ENCODE peak calls at places on chromosomes 7 and 10, in eight cellular contexts. F is BJ; K is colonic mucosa; V is T follicular helper cell; S is effector CD8-positive, alpha-beta T cell; D is pons; B is GM23338; N is M059J. Q is an unnamed sample.

GRCh38 chr7:79287976-79288375 is 165.5 kb downstream of the MAGI2 start:
- DNase-seq in F (no peak), K (no peak), V (no peak), S (no peak), D (peak; percentile 36), B (no peak), N (peak; percentile 26), Q (no peak)

GRCh38 chr7:24715661-24716479 is 41.4 kb downstream of the GSDME start:
- DNase-seq in F (no peak), K (no peak), V (no peak), S (no peak), D (peak; percentile 46), B (peak; percentile 81), N (peak; percentile 20), Q (peak; percentile 77)

GRCh38 chr7:31122649-31123058 is 70.5 kb downstream of the ADCYAP1R1 start:
- DNase-seq in F (peak; percentile 46), K (peak; percentile 54), V (peak; percentile 9), S (no peak), D (peak; percentile 81), B (peak; percentile 90), N (peak; percentile 76), Q (peak; percentile 84)

GRCh38 chr10:11260136-11260535 is 242.5 kb downstream of the CELF2 start:
- DNase-seq in F (no peak), K (no peak), V (no peak), S (no peak), D (no peak), B (no peak), N (no peak), Q (peak; percentile 74)

GRCh38 chr10:29239569-29240472 is 49.0 kb upstream of the LYZL1 start:
- DNase-seq in F (no peak), K (no peak), V (no peak), S (no peak), D (no peak), B (peak; percentile 83), N (peak; percentile 31), Q (peak; percentile 26)

GRCh38 chr7:140312141-140312846 is 86.0 kb downstream of the SLC37A3 start:
- DNase-seq in F (no peak), K (no peak), V (no peak), S (no peak), D (no peak), B (no peak), N (no peak), Q (no peak)

GRCh38 chr10:97034301-97034700 is 151.5 kb downstream of the SLIT1 start:
- DNase-seq in F (no peak), K (no peak), V (no peak), S (no peak), D (no peak), B (no peak), N (peak; percentile 20), Q (no peak)

GRCh38 chr10:17851611-17852010 is 42.5 kb downstream of the MRC1 start:
- DNase-seq in F (no peak), K (peak; percentile 50), V (no peak), S (no peak), D (peak; percentile 86), B (peak; percentile 12), N (no peak), Q (no peak)

GRCh38 chr10:22427890-22428571 is 82.7 kb downstream of the SPAG6 start:
- DNase-seq in F (peak; percentile 87), K (no peak), V (no peak), S (no peak), D (peak; percentile 11), B (no peak), N (peak; percentile 88), Q (peak; percentile 85)

GRCh38 chr7:41879424-41879823 is 176.5 kb upstream of the INHBA start:
- DNase-seq in F (no peak), K (no peak), V (no peak), S (no peak), D (no peak), B (no peak), N (no peak), Q (no peak)

GRCh38 chr7:117322741-117323584 is at the start of gene WNT2:
- DNase-seq in F (no peak), K (no peak), V (no peak), S (no peak), D (no peak), B (peak; percentile 35), N (no peak), Q (peak; percentile 47)

GRCh38 chr7:110914263-110914662 is 176.7 kb upstream of the LRRN3 start:
- DNase-seq in F (no peak), K (no peak), V (no peak), S (no peak), D (no peak), B (no peak), N (no peak), Q (no peak)

GRCh38 chr7:116633131-116633988 is 38.6 kb upstream of the MET start:
- DNase-seq in F (no peak), K (no peak), V (no peak), S (no peak), D (peak; percentile 12), B (no peak), N (peak; percentile 63), Q (peak; percentile 85)

GRCh38 chr7:17466201-17466600 is 167.7 kb downstream of the AHR start:
- DNase-seq in F (no peak), K (no peak), V (no peak), S (no peak), D (no peak), B (no peak), N (peak; percentile 3), Q (peak; percentile 9)

GRCh38 chr7:22420973-22421635 is 64.2 kb upstream of the RAPGEF5 start:
- DNase-seq in F (no peak), K (no peak), V (no peak), S (no peak), D (no peak), B (no peak), N (no peak), Q (peak; percentile 29)

GRCh38 chr10:62772186-62772950 is 32.2 kb upstream of the ADO start:
- DNase-seq in F (no peak), K (no peak), V (no peak), S (no peak), D (peak; percentile 55), B (no peak), N (no peak), Q (peak; percentile 37)

GRCh38 chr7:69610675-69611037 is 12.4 kb downstream of the AUTS2 start:
- DNase-seq in F (no peak), K (no peak), V (no peak), S (no peak), D (no peak), B (no peak), N (no peak), Q (no peak)

GRCh38 chr10:124237282-124237975 is 144.0 kb upstream of the CHST15 start:
- DNase-seq in F (no peak), K (no peak), V (no peak), S (no peak), D (no peak), B (no peak), N (no peak), Q (no peak)

GRCh38 chr7:103731169-103731568 is 258.3 kb downstream of the RELN start:
- DNase-seq in F (no peak), K (no peak), V (no peak), S (no peak), D (no peak), B (no peak), N (no peak), Q (no peak)

GRCh38 chr7:29878081-29878688 is 71.9 kb downstream of the WIPF3 start:
- DNase-seq in F (no peak), K (no peak), V (peak; percentile 10), S (no peak), D (no peak), B (peak; percentile 43), N (peak; percentile 62), Q (peak; percentile 66)

GRCh38 chr7:127907638-127908040 is 123.6 kb downstream of the LRRC4 start:
- DNase-seq in F (no peak), K (no peak), V (no peak), S (no peak), D (no peak), B (no peak), N (peak; percentile 79), Q (no peak)

GRCh38 chr7:121079425-121080169 is 91.1 kb downstream of the CPED1 start:
- DNase-seq in F (no peak), K (no peak), V (no peak), S (no peak), D (no peak), B (no peak), N (peak; percentile 49), Q (no peak)

GRCh38 chr10:87775766-87776165 is 42.3 kb downstream of the ATAD1 start:
- DNase-seq in F (no peak), K (no peak), V (no peak), S (no peak), D (no peak), B (no peak), N (peak; percentile 42), Q (no peak)

GRCh38 chr10:47370878-47371277 is 13.2 kb downstream of the ZNF488 start:
- DNase-seq in F (no peak), K (peak; percentile 11), V (no peak), S (no peak), D (no peak), B (no peak), N (no peak), Q (no peak)

GRCh38 chr7:13560441-13560840 is 429.0 kb downstream of the ETV1 start:
- DNase-seq in F (no peak), K (no peak), V (no peak), S (no peak), D (no peak), B (no peak), N (peak; percentile 6), Q (no peak)

GRCh38 chr7:34453150-34453549 is 204.9 kb upstream of the NPSR1 start:
- DNase-seq in F (no peak), K (no peak), V (no peak), S (no peak), D (no peak), B (no peak), N (peak; percentile 34), Q (no peak)

GRCh38 chr7:29588900-29589696 is 25.5 kb downstream of the PRR15 start:
- DNase-seq in F (no peak), K (peak; percentile 77), V (no peak), S (no peak), D (peak; percentile 32), B (peak; percentile 85), N (peak; percentile 46), Q (peak; percentile 61)

GRCh38 chr10:59668081-59668480 is 41.6 kb downstream of the SLC16A9 start:
- DNase-seq in F (no peak), K (no peak), V (no peak), S (no peak), D (no peak), B (peak; percentile 7), N (no peak), Q (no peak)

Q was measured in left kidney.